ENCODE peak calls at places on chromosomes 5 and 9, in ten cellular contexts. One of them, this sample, is unnamed.

GRCh38 chr5:146755781-146756180 is 122.8 kb downstream of the PPP2R2B start:
- DNase-seq in posterior cingulate gyrus: no peak
- DNase-seq in HTR-8/SVneo: no peak
- DNase-seq in WTC11: no peak
- DNase-seq in C1 segment of cervical spinal cord: no peak
- DNase-seq in SW 1271: no peak
- DNase-seq in stromal cell of bone marrow: no peak
- DNase-seq in HCT116: no peak
- DNase-seq in neural crest cell: no peak
- DNase-seq in activated CD8-positive, alpha-beta memory T cell treated with anti-CD3 and anti-CD28 coated beads for 1 hour: no peak
- DNase-seq in this sample: no peak

GRCh38 chr5:56088431-56088949 is 93.7 kb upstream of the IL6ST start:
- DNase-seq in neural crest cell: no peak
- DNase-seq in HCT116: no peak
- DNase-seq in activated CD8-positive, alpha-beta memory T cell treated with anti-CD3 and anti-CD28 coated beads for 1 hour: no peak
- DNase-seq in HTR-8/SVneo: no peak
- DNase-seq in posterior cingulate gyrus: no peak
- DNase-seq in WTC11: no peak
- DNase-seq in SW 1271: no peak
- DNase-seq in C1 segment of cervical spinal cord: no peak
- DNase-seq in stromal cell of bone marrow: no peak
- DNase-seq in this sample: no peak

GRCh38 chr9:33510264-33511183 is 13.5 kb upstream of the ANKRD18B start:
- DNase-seq in HTR-8/SVneo: peak
- DNase-seq in C1 segment of cervical spinal cord: peak
- DNase-seq in posterior cingulate gyrus: peak
- DNase-seq in HCT116: no peak
- DNase-seq in WTC11: peak
- DNase-seq in stromal cell of bone marrow: peak
- DNase-seq in SW 1271: peak
- DNase-seq in neural crest cell: peak
- DNase-seq in activated CD8-positive, alpha-beta memory T cell treated with anti-CD3 and anti-CD28 coated beads for 1 hour: no peak
- DNase-seq in this sample: peak

GRCh38 chr5:41246376-41246775 is 33.0 kb upstream of the C6 start:
- DNase-seq in posterior cingulate gyrus: no peak
- DNase-seq in activated CD8-positive, alpha-beta memory T cell treated with anti-CD3 and anti-CD28 coated beads for 1 hour: no peak
- DNase-seq in SW 1271: peak
- DNase-seq in HTR-8/SVneo: peak
- DNase-seq in stromal cell of bone marrow: peak
- DNase-seq in HCT116: peak
- DNase-seq in neural crest cell: no peak
- DNase-seq in WTC11: no peak
- DNase-seq in C1 segment of cervical spinal cord: no peak
- DNase-seq in this sample: no peak

GRCh38 chr9:78118742-78119473 is 87.3 kb upstream of the GNAQ start:
- DNase-seq in neural crest cell: no peak
- DNase-seq in C1 segment of cervical spinal cord: no peak
- DNase-seq in stromal cell of bone marrow: peak
- DNase-seq in HCT116: no peak
- DNase-seq in HTR-8/SVneo: no peak
- DNase-seq in SW 1271: no peak
- DNase-seq in activated CD8-positive, alpha-beta memory T cell treated with anti-CD3 and anti-CD28 coated beads for 1 hour: no peak
- DNase-seq in WTC11: no peak
- DNase-seq in posterior cingulate gyrus: no peak
- DNase-seq in this sample: no peak

GRCh38 chr9:135156525-135157510 is 69.3 kb downstream of the OLFM1 start:
- DNase-seq in WTC11: peak
- DNase-seq in posterior cingulate gyrus: no peak
- DNase-seq in HTR-8/SVneo: peak
- DNase-seq in neural crest cell: peak
- DNase-seq in SW 1271: no peak
- DNase-seq in C1 segment of cervical spinal cord: peak
- DNase-seq in activated CD8-positive, alpha-beta memory T cell treated with anti-CD3 and anti-CD28 coated beads for 1 hour: no peak
- DNase-seq in HCT116: peak
- DNase-seq in stromal cell of bone marrow: peak
- DNase-seq in this sample: no peak

GRCh38 chr5:145101246-145101645 is 733.9 kb downstream of the PRELID2 start:
- DNase-seq in C1 segment of cervical spinal cord: no peak
- DNase-seq in SW 1271: no peak
- DNase-seq in activated CD8-positive, alpha-beta memory T cell treated with anti-CD3 and anti-CD28 coated beads for 1 hour: no peak
- DNase-seq in neural crest cell: no peak
- DNase-seq in stromal cell of bone marrow: no peak
- DNase-seq in HTR-8/SVneo: no peak
- DNase-seq in HCT116: peak
- DNase-seq in WTC11: no peak
- DNase-seq in posterior cingulate gyrus: no peak
- DNase-seq in this sample: no peak

GRCh38 chr5:64958757-64959391 is 190.1 kb downstream of the CWC27 start:
- DNase-seq in C1 segment of cervical spinal cord: no peak
- DNase-seq in activated CD8-positive, alpha-beta memory T cell treated with anti-CD3 and anti-CD28 coated beads for 1 hour: no peak
- DNase-seq in WTC11: no peak
- DNase-seq in neural crest cell: no peak
- DNase-seq in posterior cingulate gyrus: no peak
- DNase-seq in HTR-8/SVneo: peak
- DNase-seq in stromal cell of bone marrow: peak
- DNase-seq in HCT116: peak
- DNase-seq in SW 1271: peak
- DNase-seq in this sample: no peak

GRCh38 chr5:171968512-171968911 is 37.9 kb downstream of the FBXW11 start:
- DNase-seq in C1 segment of cervical spinal cord: no peak
- DNase-seq in SW 1271: no peak
- DNase-seq in posterior cingulate gyrus: no peak
- DNase-seq in neural crest cell: no peak
- DNase-seq in activated CD8-positive, alpha-beta memory T cell treated with anti-CD3 and anti-CD28 coated beads for 1 hour: no peak
- DNase-seq in stromal cell of bone marrow: no peak
- DNase-seq in HCT116: no peak
- DNase-seq in WTC11: no peak
- DNase-seq in HTR-8/SVneo: no peak
- DNase-seq in this sample: no peak

This sample was measured in lower leg skin.